ENCODE peak calls at places on chromosomes 2 and 18, in nine cellular contexts. L is adrenal gland; R is heart left ventricle; N is upper lobe of left lung; H is effector memory CD4-positive, alpha-beta T cell; M is pancreas; B is lower lobe of right lung; J is Peyer's patch; X is colonic mucosa. P is an unnamed sample. For H3K36me3 and H3K9me3, the result is how much of the 10 kb centered on the place peaks cover.

GRCh38 chr2:130836501-130837174 is at the start of gene ARHGEF4:
- DNase-seq in N (peak), H (no peak), X (peak), L (no peak), R (peak), J (no peak), B (peak), M (peak), P (no peak)

GRCh38 chr2:71798266-71799012 is 345.1 kb downstream of the DYSF start:
- DNase-seq in B (no peak), R (no peak), L (peak), N (no peak), X (no peak), M (no peak), H (no peak), J (no peak), P (no peak)

GRCh38 chr2:102597788-102598187 is 21.6 kb upstream of the SLC9A2 start:
- DNase-seq in B (no peak), J (no peak), X (no peak), M (no peak), L (no peak), R (no peak), N (no peak), H (no peak), P (no peak)

GRCh38 chr2:120722603-120723421 is 12.9 kb upstream of the GLI2 start:
- DNase-seq in N (peak), H (no peak), M (no peak), B (no peak), X (no peak), J (no peak), L (no peak), R (peak), P (no peak)

GRCh38 chr2:176159678-176160250 is 2.7 kb downstream of the HOXD3 start:
- DNase-seq in M (no peak), J (no peak), B (no peak), N (no peak), X (no peak), H (no peak), R (no peak), L (no peak), P (no peak)

GRCh38 chr2:141820893-141821292 is 309.9 kb downstream of the LRP1B start:
- DNase-seq in L (no peak), M (no peak), N (no peak), B (no peak), H (no peak), R (no peak), X (no peak), J (no peak), P (no peak)

GRCh38 chr2:99520813-99521212 is 31.0 kb upstream of the REV1 start:
- DNase-seq in X (no peak), L (no peak), J (no peak), R (no peak), M (no peak), N (peak), B (no peak), H (no peak), P (no peak)

GRCh38 chr2:123870877-123871276 is 154.2 kb upstream of the CNTNAP5 start:
- DNase-seq in J (no peak), B (no peak), L (no peak), M (no peak), N (no peak), X (no peak), H (no peak), R (no peak), P (no peak)

GRCh38 chr18:72637319-72638113 is 93.4 kb upstream of the CBLN2 start:
- DNase-seq in M (no peak), H (no peak), L (no peak), R (no peak), N (no peak), J (no peak), X (no peak), B (no peak), P (no peak)

GRCh38 chr18:64692826-64693225 is 543.9 kb upstream of the LINC00305 start:
- DNase-seq in B (no peak), L (no peak), N (no peak), R (no peak), J (no peak), M (no peak), H (no peak), X (no peak), P (no peak)

GRCh38 chr2:234879671-234880455 is 72.0 kb upstream of the SH3BP4 start:
- DNase-seq in J (no peak), N (no peak), M (no peak), B (no peak), L (no peak), X (no peak), H (no peak), R (no peak), P (no peak)

GRCh38 chr2:38554973-38555595 is 47.6 kb downstream of the HNRNPLL start:
- DNase-seq in X (no peak), B (no peak), M (no peak), N (no peak), L (no peak), H (no peak), J (no peak), R (no peak), P (no peak)

GRCh38 chr2:97713296-97714083 is at the start of gene ZAP70:
- DNase-seq in M (peak), N (no peak), R (peak), H (peak), B (no peak), J (peak), L (no peak), X (no peak), P (peak)

GRCh38 chr2:223725494-223725893 is 111.9 kb downstream of the AP1S3 start:
- DNase-seq in J (no peak), N (peak), L (peak), M (no peak), B (no peak), H (no peak), X (peak), R (peak), P (no peak)

GRCh38 chr18:61001138-61001537 is 332.1 kb upstream of the CDH20 start:
- DNase-seq in H (no peak), J (no peak), X (no peak), N (no peak), L (no peak), B (no peak), M (no peak), R (no peak), P (no peak)

GRCh38 chr18:21241224-21242131 is 554 bp upstream of the GREB1L start:
- DNase-seq in H (no peak), N (no peak), L (peak), B (no peak), R (no peak), J (no peak), M (peak), X (peak), P (no peak)

GRCh38 chr18:55461843-55462242 is 126.1 kb downstream of the TCF4 start:
- DNase-seq in H (no peak), J (no peak), B (no peak), L (no peak), R (no peak), N (no peak), X (no peak), M (no peak), P (no peak)
- H3K36me3 ChIP-seq in H (under half), J (under half), B (under half), L (under half), R (under half), N (under half), X (under half), M (under half), P (under half)

GRCh38 chr2:42741140-42741539 is 22.8 kb downstream of the OXER1 start:
- DNase-seq in M (no peak), H (no peak), J (no peak), N (no peak), R (no peak), B (no peak), L (no peak), X (no peak), P (no peak)

GRCh38 chr2:42733852-42734251 is 30.1 kb downstream of the OXER1 start:
- DNase-seq in R (no peak), L (no peak), N (no peak), B (no peak), H (no peak), M (no peak), X (no peak), J (no peak), P (no peak)

DNA sequence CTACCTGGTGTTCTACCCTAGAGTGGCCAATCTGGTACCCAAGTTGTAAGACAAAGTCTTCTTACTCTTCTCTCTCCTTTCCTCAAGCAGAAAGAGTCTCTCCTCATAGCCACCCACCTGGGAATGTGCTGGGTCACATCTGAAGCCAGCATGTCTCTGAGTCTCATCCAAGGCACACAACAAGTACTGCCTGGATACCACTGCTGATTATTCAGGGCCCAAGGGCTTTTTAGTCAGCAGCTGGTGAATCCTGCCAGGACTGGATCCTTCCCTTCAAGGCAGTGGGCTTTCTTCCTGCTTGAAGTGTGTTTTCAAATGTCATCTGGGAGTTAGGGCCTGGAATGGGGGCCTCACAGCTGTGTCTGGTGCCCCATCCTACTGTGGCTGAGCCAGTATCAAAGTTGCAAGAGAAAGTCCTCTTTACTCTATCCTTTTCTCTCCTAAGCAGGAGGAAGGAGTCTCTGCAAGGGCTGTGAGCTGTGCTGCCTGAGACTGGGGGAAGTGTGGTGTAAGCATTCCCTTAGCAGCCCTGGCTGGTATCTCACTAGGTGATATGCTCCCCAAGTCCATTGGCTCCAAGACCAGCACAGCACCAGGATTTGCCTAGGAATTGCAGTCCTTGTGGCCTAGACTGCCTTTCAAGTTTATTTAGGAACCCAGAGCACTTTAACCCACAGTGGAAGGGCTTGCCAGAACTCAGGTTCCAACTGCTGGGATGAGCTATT is 27.2 kb downstream of the OXER1 start:
- DNase-seq in X (no peak), N (no peak), J (no peak), H (no peak), L (no peak), B (no peak), R (no peak), M (no peak), P (no peak)
- H3K9me3 ChIP-seq in X (under half), N (under half), J (under half), H (under half), L (under half), B (under half), R (under half), M (under half), P (under half)

GRCh38 chr2:231684314-231685223 is 23.8 kb upstream of the PTMA start:
- DNase-seq in L (no peak), R (peak), B (no peak), N (no peak), H (no peak), M (no peak), X (no peak), J (no peak), P (no peak)
- H3K4me3 ChIP-seq in L (no peak), R (no peak), B (no peak), N (no peak), H (no peak), M (no peak), X (no peak), J (no peak), P (no peak)

GRCh38 chr2:46381263-46381849 is 84.1 kb downstream of the EPAS1 start:
- DNase-seq in J (no peak), N (no peak), R (no peak), L (no peak), H (no peak), M (no peak), X (no peak), B (no peak), P (no peak)
- H3K36me3 ChIP-seq in J (under half), N (half or more), R (half or more), L (half or more), H (under half), M (half or more), X (under half), B (half or more), P (under half)